ENCODE peak calls at places on chromosomes 16 and 17, in four cellular contexts. Y is body of pancreas; E is testis; V is naive thymus-derived CD4-positive, alpha-beta T cell. W is an unnamed sample.

GRCh38 chr17:13073013-13073412 is 55.2 kb upstream of the ELAC2 start:
- DNase-seq in Y (no peak), E (no peak), V (no peak), W (no peak)

GRCh38 chr17:7856081-7856791 is 1.1 kb downstream of the NAA38 start:
- DNase-seq in Y (peak), E (peak), V (no peak), W (peak)

GRCh38 chr16:4214215-4214621 is 27.7 kb downstream of the SRL start:
- DNase-seq in Y (no peak), E (no peak), V (no peak), W (peak)

GRCh38 chr16:11491524-11491923 is 95.2 kb downstream of the LITAF start:
- DNase-seq in Y (no peak), E (no peak), V (no peak), W (peak)

GRCh38 chr17:32771396-32771795 is 105.5 kb downstream of the MYO1D start:
- DNase-seq in Y (no peak), E (no peak), V (no peak), W (no peak)

GRCh38 chr16:57574086-57574485 is 31.6 kb downstream of the ADGRG5 start:
- DNase-seq in Y (no peak), E (no peak), V (no peak), W (no peak)

GRCh38 chr17:42459983-42460300 is 1.3 kb downstream of the ATP6V0A1 start:
- DNase-seq in Y (no peak), E (no peak), V (no peak), W (no peak)

GRCh38 chr16:77288222-77288621 is 89.0 kb downstream of the SYCE1L start:
- DNase-seq in Y (no peak), E (no peak), V (no peak), W (no peak)

GRCh38 chr16:995087-995486 is 13.5 kb downstream of the SOX8 start:
- DNase-seq in Y (no peak), E (no peak), V (no peak), W (no peak)

GRCh38 chr17:32279933-32280716 is 14.5 kb downstream of the RHBDL3 start:
- DNase-seq in Y (no peak), E (no peak), V (no peak), W (no peak)

GRCh38 chr16:65744401-65744800 is 622.1 kb upstream of the CDH5 start:
- DNase-seq in Y (no peak), E (no peak), V (no peak), W (no peak)

GRCh38 chr16:11253009-11253994 is 2.7 kb downstream of the SOCS1 start:
- DNase-seq in Y (no peak), E (no peak), V (peak), W (no peak)

GRCh38 chr16:12879812-12880211 is 21.6 kb upstream of the SHISA9 start:
- DNase-seq in Y (no peak), E (no peak), V (no peak), W (no peak)

GRCh38 chr16:51276335-51276734 is 125.3 kb upstream of the SALL1 start:
- DNase-seq in Y (peak), E (no peak), V (no peak), W (no peak)

GRCh38 chr17:1045456-1045855 is 48.5 kb downstream of the TIMM22 start:
- DNase-seq in Y (no peak), E (no peak), V (no peak), W (no peak)

GRCh38 chr17:59165933-59166342 is 10.4 kb downstream of the PRR11 start:
- DNase-seq in Y (peak), E (peak), V (no peak), W (peak)

GRCh38 chr16:83899272-83899897 is 470 bp downstream of the MLYCD start:
- DNase-seq in Y (peak), E (peak), V (peak), W (peak)

GRCh38 chr17:22507823-22508222 is 815.5 kb downstream of the KCNJ18 start:
- DNase-seq in Y (no peak), E (peak), V (no peak), W (no peak)

GRCh38 chr16:15775209-15775608 is 81.6 kb downstream of the MYH11 start:
- DNase-seq in Y (no peak), E (no peak), V (no peak), W (no peak)

GRCh38 chr17:67022451-67022810 is 21.9 kb upstream of the CACNG1 start:
- DNase-seq in Y (no peak), E (no peak), V (no peak), W (no peak)

GRCh38 chr16:78034530-78034929 is 12.2 kb downstream of the CLEC3A start:
- DNase-seq in Y (no peak), E (no peak), V (no peak), W (no peak)

GRCh38 chr16:29848420-29849297 is 14.4 kb downstream of the CDIPT start:
- DNase-seq in Y (peak), E (peak), V (peak), W (peak)

GRCh38 chr17:18920911-18921441 is 31.0 kb upstream of the SLC5A10 start:
- DNase-seq in Y (no peak), E (no peak), V (no peak), W (peak)

GRCh38 chr16:52812945-52813556 is 239.6 kb downstream of the CHD9NB start:
- DNase-seq in Y (no peak), E (no peak), V (no peak), W (no peak)

GRCh38 chr17:59074494-59074893 is 32.2 kb downstream of the TRIM37 start:
- DNase-seq in Y (no peak), E (no peak), V (no peak), W (no peak)

GRCh38 chr17:37430051-37430591 is 23.4 kb downstream of the TADA2A start:
- DNase-seq in Y (no peak), E (no peak), V (no peak), W (no peak)

GRCh38 chr17:37432671-37433070 is 26.0 kb downstream of the TADA2A start:
- DNase-seq in Y (no peak), E (no peak), V (no peak), W (no peak)

GRCh38 chr17:37425268-37425667 is 18.6 kb downstream of the TADA2A start:
- DNase-seq in Y (no peak), E (no peak), V (no peak), W (no peak)

GRCh38 chr17:37429039-37429438 is 22.4 kb downstream of the TADA2A start:
- DNase-seq in Y (no peak), E (no peak), V (no peak), W (no peak)

GRCh38 chr17:37429442-37429841 is 22.8 kb downstream of the TADA2A start:
- DNase-seq in Y (no peak), E (no peak), V (no peak), W (no peak)
- H3K27ac ChIP-seq in Y (no peak), E (no peak), V (no peak), W (no peak)

GRCh38 chr16:24119807-24120206 is 136.3 kb upstream of the CACNG3 start:
- DNase-seq in Y (no peak), E (no peak), V (no peak), W (no peak)
- H3K27ac ChIP-seq in Y (no peak), E (peak), V (no peak), W (no peak)

GRCh38 chr17:4313482-4314114 is 49.8 kb upstream of the ANKFY1 start:
- DNase-seq in Y (no peak), E (no peak), V (no peak), W (no peak)
- H3K27ac ChIP-seq in Y (no peak), E (peak), V (no peak), W (peak)

GRCh38 chr16:89065445-89065795 is 28.2 kb upstream of the ACSF3 start:
- DNase-seq in Y (no peak), E (no peak), V (no peak), W (peak)
- H3K27ac ChIP-seq in Y (no peak), E (no peak), V (no peak), W (no peak)

GRCh38 chr17:78322858-78323455 is 36.9 kb downstream of the SOCS3 start:
- DNase-seq in Y (no peak), E (peak), V (no peak), W (peak)

GRCh38 chr17:78325076-78325712 is 34.7 kb downstream of the SOCS3 start:
- DNase-seq in Y (no peak), E (peak), V (no peak), W (peak)

GRCh38 chr17:78322327-78322857 is 37.5 kb downstream of the SOCS3 start:
- DNase-seq in Y (no peak), E (no peak), V (no peak), W (no peak)

GRCh38 chr17:78324391-78325075 is 35.3 kb downstream of the SOCS3 start:
- DNase-seq in Y (peak), E (peak), V (no peak), W (peak)

GRCh38 chr17:78323821-78324390 is 36.0 kb downstream of the SOCS3 start:
- DNase-seq in Y (no peak), E (no peak), V (no peak), W (no peak)
- H3K27ac ChIP-seq in Y (no peak), E (peak), V (peak), W (peak)

GRCh38 chr17:78883533-78884131 is 19.4 kb downstream of the CEP295NL start:
- DNase-seq in Y (peak), E (peak), V (no peak), W (peak)

GRCh38 chr17:78884148-78884870 is 18.7 kb downstream of the CEP295NL start:
- DNase-seq in Y (no peak), E (peak), V (no peak), W (no peak)

GRCh38 chr17:78883090-78883532 is 19.9 kb downstream of the CEP295NL start:
- DNase-seq in Y (peak), E (peak), V (no peak), W (peak)

GRCh38 chr17:78884876-78885667 is 17.9 kb downstream of the CEP295NL start:
- DNase-seq in Y (no peak), E (no peak), V (no peak), W (no peak)

DNA sequence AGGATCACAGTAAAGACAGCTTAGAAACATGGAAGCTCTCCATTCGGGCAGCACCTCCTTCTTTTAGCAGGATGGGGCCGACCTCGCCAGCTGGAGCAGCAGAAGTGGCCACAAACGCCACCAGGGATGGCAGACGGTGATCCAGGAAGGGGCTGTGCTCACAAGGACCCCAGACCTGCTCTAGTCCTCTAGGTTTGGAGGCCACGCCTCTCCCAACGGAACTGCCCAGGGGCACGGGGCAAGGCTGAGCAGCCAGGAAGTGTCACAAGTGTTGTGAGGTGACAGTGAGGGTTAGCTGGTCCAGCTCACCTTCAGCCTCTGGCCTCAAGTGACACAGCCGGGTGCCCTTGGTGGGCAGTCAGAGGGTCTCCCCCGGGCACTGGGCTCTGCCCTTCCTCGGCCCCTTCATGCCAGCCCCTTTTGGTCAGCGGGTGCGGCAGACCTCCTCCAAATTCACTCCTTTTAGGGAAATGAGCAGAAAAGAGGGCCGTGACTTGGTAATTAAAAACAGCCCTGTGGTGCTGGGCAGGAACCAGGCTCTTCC is 20.4 kb downstream of the CEP295NL start:
- DNase-seq in Y (no peak), E (no peak), V (no peak), W (no peak)
- H3K27ac ChIP-seq in Y (peak), E (peak), V (no peak), W (peak)

DNA sequence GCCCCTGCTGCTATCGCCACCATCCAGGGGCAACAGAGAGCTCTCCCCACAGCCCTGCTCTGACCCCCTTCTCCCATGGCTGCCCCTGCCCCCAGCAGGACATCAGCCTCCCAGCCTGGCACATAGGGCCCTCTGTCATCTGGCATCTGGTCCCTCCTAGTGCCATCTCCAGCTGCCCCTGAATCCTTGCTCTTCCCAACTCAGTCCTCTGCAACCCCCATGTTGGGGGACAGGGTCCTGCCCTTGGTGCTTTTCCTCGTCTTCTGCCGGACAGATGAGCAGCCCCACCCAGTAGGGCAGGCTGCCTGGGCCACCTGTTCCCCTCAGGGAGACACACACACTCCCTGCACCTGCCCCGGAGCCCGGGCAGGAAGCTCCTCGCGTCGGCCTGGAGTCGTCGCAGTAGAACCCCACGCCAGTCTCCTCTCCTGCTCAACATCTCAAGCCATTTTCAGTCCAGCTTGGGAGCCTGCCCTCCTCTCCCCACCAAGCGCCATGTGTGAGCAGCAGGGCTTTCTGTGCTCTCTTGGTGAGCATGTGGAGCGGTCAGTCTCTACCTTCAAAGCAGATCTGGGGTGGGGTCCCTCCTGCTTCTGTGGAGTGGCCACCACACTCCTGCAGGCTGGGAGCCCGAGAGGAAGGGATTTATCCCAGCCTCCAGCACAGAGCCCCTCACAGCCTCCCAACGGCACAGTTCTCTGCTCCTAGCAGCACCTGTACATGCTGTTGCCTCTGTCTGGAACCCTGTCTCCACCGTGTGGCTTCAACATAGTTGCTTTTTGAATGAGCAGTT is 28.2 kb downstream of the TNFRSF13B start:
- DNase-seq in Y (no peak), E (peak), V (no peak), W (no peak)
- H3K27ac ChIP-seq in Y (no peak), E (no peak), V (no peak), W (no peak)

GRCh38 chr17:40469805-40470675 is 26.8 kb downstream of the IGFBP4 start:
- DNase-seq in Y (no peak), E (no peak), V (no peak), W (no peak)
- H3K27ac ChIP-seq in Y (no peak), E (no peak), V (no peak), W (no peak)

GRCh38 chr17:80795090-80795609 is 196.5 kb upstream of the CHMP6 start:
- DNase-seq in Y (no peak), E (no peak), V (peak), W (no peak)

GRCh38 chr17:80794281-80795089 is 197.2 kb upstream of the CHMP6 start:
- DNase-seq in Y (no peak), E (no peak), V (peak), W (no peak)

GRCh38 chr17:80796430-80796861 is 195.2 kb upstream of the CHMP6 start:
- DNase-seq in Y (no peak), E (no peak), V (peak), W (peak)

GRCh38 chr17:80793851-80794267 is 197.8 kb upstream of the CHMP6 start:
- DNase-seq in Y (no peak), E (no peak), V (peak), W (no peak)

DNA sequence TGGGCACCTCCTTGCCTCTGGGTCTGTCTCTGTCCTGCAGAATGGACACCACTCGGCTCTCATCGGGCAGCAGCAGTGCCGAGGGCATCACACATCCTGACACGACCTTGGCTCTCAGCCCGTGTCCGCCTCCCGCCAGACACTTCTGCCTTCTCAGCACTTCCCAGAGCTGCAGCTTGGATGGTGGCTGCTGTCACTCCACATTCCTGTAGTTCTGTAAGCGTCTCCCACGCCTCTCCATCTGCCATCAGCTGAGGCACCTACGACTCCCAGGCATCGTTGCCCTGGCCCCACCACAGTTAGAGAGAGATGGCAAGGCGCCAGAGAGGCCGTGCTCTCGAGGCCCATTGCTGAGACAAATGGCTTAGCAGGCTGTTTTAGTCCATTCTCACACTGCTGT is 195.9 kb upstream of the CHMP6 start:
- DNase-seq in Y (peak), E (peak), V (peak), W (no peak)
- H3K27ac ChIP-seq in Y (no peak), E (no peak), V (no peak), W (peak)

W was measured in transverse colon.